ENCODE peak calls at places on chromosomes 13 and 19, in ten cellular contexts. J, U, N, B, Z, F, Y, P, M and H are unnamed samples.

GRCh38 chr19:6769006-6769637 is 1.9 kb upstream of the SH2D3A start:
- DNase-seq in M (no peak), F (no peak), N (no peak), J (no peak), Z (peak; percentile 26), U (no peak), B (no peak), P (no peak), Y (no peak), H (no peak)

GRCh38 chr19:48405850-48406249 is 12.4 kb downstream of the GRIN2D start:
- DNase-seq in F (no peak), Y (no peak), M (no peak), J (no peak), U (no peak), P (peak; percentile 49), B (no peak), N (no peak), Z (no peak), H (no peak)

GRCh38 chr13:97344250-97345175 is 89.5 kb upstream of the RAP2A start:
- DNase-seq in J (peak; percentile 31), Y (peak; percentile 78), F (peak; percentile 51), B (peak; percentile 84), M (peak; percentile 21), P (peak; percentile 58), Z (peak; percentile 80), N (peak; percentile 50), U (peak; percentile 53), H (peak; percentile 16)

GRCh38 chr13:93220073-93220472 is 6.5 kb upstream of the GPC6 start:
- DNase-seq in F (no peak), Y (no peak), U (no peak), N (no peak), M (no peak), Z (no peak), J (no peak), B (no peak), P (no peak), H (no peak)

GRCh38 chr13:89763011-89763410 is 1584.5 kb upstream of the MIR17HG start:
- DNase-seq in Y (peak; percentile 44), N (peak; percentile 8), B (no peak), P (peak; percentile 85), Z (no peak), J (no peak), U (no peak), M (no peak), F (no peak), H (no peak)

GRCh38 chr13:48151766-48152165 is 56.9 kb upstream of the MED4 start:
- DNase-seq in U (no peak), B (no peak), P (no peak), J (no peak), M (no peak), Z (peak; percentile 12), Y (no peak), N (no peak), F (no peak), H (no peak)

GRCh38 chr13:80473695-80474094 is 132.8 kb upstream of the SPRY2 start:
- DNase-seq in Y (peak; percentile 36), P (peak; percentile 94), U (no peak), Z (peak; percentile 61), M (no peak), B (no peak), F (no peak), N (peak; percentile 80), J (no peak), H (peak; percentile 52)

GRCh38 chr19:28154077-28154476 is 1058.9 kb downstream of the UQCRFS1 start:
- DNase-seq in N (no peak), B (no peak), M (no peak), F (no peak), Z (no peak), Y (no peak), U (no peak), J (no peak), P (no peak), H (no peak)

GRCh38 chr13:111382877-111383276 is 62.4 kb downstream of the TEX29 start:
- DNase-seq in Z (no peak), U (no peak), N (no peak), P (no peak), J (no peak), Y (no peak), M (no peak), F (no peak), B (no peak), H (no peak)

GRCh38 chr19:51338563-51339312 is 3.2 kb downstream of the VSIG10L start:
- DNase-seq in P (peak; percentile 53), M (peak; percentile 83), Y (peak; percentile 86), N (peak; percentile 85), U (peak; percentile 89), F (peak; percentile 69), J (peak; percentile 92), Z (peak; percentile 90), B (peak; percentile 95), H (no peak)

GRCh38 chr19:18206018-18206417 is 2.2 kb upstream of the RAB3A start:
- DNase-seq in F (peak; percentile 35), J (no peak), M (no peak), P (no peak), B (no peak), Y (no peak), N (no peak), U (no peak), Z (no peak), H (no peak)

GRCh38 chr13:110108348-110109139 is 198.4 kb downstream of the COL4A1 start:
- DNase-seq in Z (peak; percentile 95), M (no peak), B (peak; percentile 56), F (peak; percentile 71), N (peak; percentile 88), J (no peak), Y (peak; percentile 46), U (peak; percentile 65), P (peak; percentile 72), H (peak; percentile 41)

GRCh38 chr13:84645196-84646071 is 763.2 kb upstream of the SLITRK1 start:
- DNase-seq in Y (no peak), Z (peak; percentile 52), U (no peak), P (peak; percentile 59), J (no peak), F (peak; percentile 5), M (no peak), N (no peak), B (no peak), H (no peak)

GRCh38 chr19:46226438-46226973 is 3.0 kb upstream of the IGFL1 start:
- DNase-seq in P (no peak), B (no peak), J (no peak), M (no peak), N (no peak), F (no peak), Y (no peak), U (no peak), Z (no peak), H (no peak)

GRCh38 chr19:1268392-1269064 is 604 bp upstream of the CIRBP start:
- DNase-seq in U (no peak), Y (no peak), B (no peak), N (no peak), P (no peak), F (no peak), M (no peak), J (no peak), Z (no peak), H (no peak)